ENCODE peak calls at places on chromosomes 6 and 20, in four cellular contexts. One of them, this sample, is unnamed.

GRCh38 chr6:25670793-25671513 is 18.9 kb downstream of the SCGN start:
- DNase-seq in stimulated activated CD8-positive, alpha-beta memory T cell treated with anti-CD3 and anti-CD28 coated beads, Interleukin-7, amount 100 ng/mL, for 48 hours: no peak
- DNase-seq in kidney epithelial cell: no peak
- DNase-seq in RPMI7951: peak
- DNase-seq in this sample: no peak

GRCh38 chr6:82178759-82179112 is 68.8 kb downstream of the IBTK start:
- DNase-seq in stimulated activated CD8-positive, alpha-beta memory T cell treated with anti-CD3 and anti-CD28 coated beads, Interleukin-7, amount 100 ng/mL, for 48 hours: no peak
- DNase-seq in kidney epithelial cell: no peak
- DNase-seq in RPMI7951: no peak
- DNase-seq in this sample: no peak

GRCh38 chr20:58713801-58714339 is 21.3 kb downstream of the NPEPL1 start:
- DNase-seq in stimulated activated CD8-positive, alpha-beta memory T cell treated with anti-CD3 and anti-CD28 coated beads, Interleukin-7, amount 100 ng/mL, for 48 hours: no peak
- DNase-seq in kidney epithelial cell: no peak
- DNase-seq in RPMI7951: no peak
- DNase-seq in this sample: no peak

GRCh38 chr20:19688031-19688806 is 69.8 kb upstream of the RIN2 start:
- DNase-seq in stimulated activated CD8-positive, alpha-beta memory T cell treated with anti-CD3 and anti-CD28 coated beads, Interleukin-7, amount 100 ng/mL, for 48 hours: no peak
- DNase-seq in kidney epithelial cell: peak
- DNase-seq in RPMI7951: peak
- DNase-seq in this sample: peak

GRCh38 chr6:3549314-3549940 is 92.6 kb upstream of the SLC22A23 start:
- DNase-seq in stimulated activated CD8-positive, alpha-beta memory T cell treated with anti-CD3 and anti-CD28 coated beads, Interleukin-7, amount 100 ng/mL, for 48 hours: no peak
- DNase-seq in kidney epithelial cell: no peak
- DNase-seq in RPMI7951: peak
- DNase-seq in this sample: peak

GRCh38 chr20:24985802-24986201 is 6.7 kb downstream of the APMAP start:
- DNase-seq in stimulated activated CD8-positive, alpha-beta memory T cell treated with anti-CD3 and anti-CD28 coated beads, Interleukin-7, amount 100 ng/mL, for 48 hours: no peak
- DNase-seq in kidney epithelial cell: no peak
- DNase-seq in RPMI7951: no peak
- DNase-seq in this sample: no peak

GRCh38 chr6:107611060-107611824 is 121.3 kb downstream of the SOBP start:
- DNase-seq in stimulated activated CD8-positive, alpha-beta memory T cell treated with anti-CD3 and anti-CD28 coated beads, Interleukin-7, amount 100 ng/mL, for 48 hours: no peak
- DNase-seq in kidney epithelial cell: no peak
- DNase-seq in RPMI7951: no peak
- DNase-seq in this sample: no peak

GRCh38 chr6:109002100-109002697 is 92.4 kb downstream of the SESN1 start:
- DNase-seq in stimulated activated CD8-positive, alpha-beta memory T cell treated with anti-CD3 and anti-CD28 coated beads, Interleukin-7, amount 100 ng/mL, for 48 hours: no peak
- DNase-seq in kidney epithelial cell: no peak
- DNase-seq in RPMI7951: peak
- DNase-seq in this sample: no peak

GRCh38 chr6:137033828-137034227 is 10.9 kb downstream of the IL20RA start:
- DNase-seq in stimulated activated CD8-positive, alpha-beta memory T cell treated with anti-CD3 and anti-CD28 coated beads, Interleukin-7, amount 100 ng/mL, for 48 hours: peak
- DNase-seq in kidney epithelial cell: no peak
- DNase-seq in RPMI7951: peak
- DNase-seq in this sample: no peak

GRCh38 chr6:170423030-170423429 is 116.5 kb downstream of the FAM120B start:
- DNase-seq in stimulated activated CD8-positive, alpha-beta memory T cell treated with anti-CD3 and anti-CD28 coated beads, Interleukin-7, amount 100 ng/mL, for 48 hours: no peak
- DNase-seq in kidney epithelial cell: no peak
- DNase-seq in RPMI7951: no peak
- DNase-seq in this sample: no peak

GRCh38 chr6:148831531-148831930 is 84.7 kb downstream of the UST start:
- DNase-seq in stimulated activated CD8-positive, alpha-beta memory T cell treated with anti-CD3 and anti-CD28 coated beads, Interleukin-7, amount 100 ng/mL, for 48 hours: no peak
- DNase-seq in kidney epithelial cell: no peak
- DNase-seq in RPMI7951: no peak
- DNase-seq in this sample: no peak

GRCh38 chr6:11631008-11631407 is 93.5 kb downstream of the TMEM170B start:
- DNase-seq in stimulated activated CD8-positive, alpha-beta memory T cell treated with anti-CD3 and anti-CD28 coated beads, Interleukin-7, amount 100 ng/mL, for 48 hours: no peak
- DNase-seq in kidney epithelial cell: no peak
- DNase-seq in RPMI7951: no peak
- DNase-seq in this sample: no peak

GRCh38 chr6:93496548-93496947 is 77.2 kb upstream of the EPHA7 start:
- DNase-seq in stimulated activated CD8-positive, alpha-beta memory T cell treated with anti-CD3 and anti-CD28 coated beads, Interleukin-7, amount 100 ng/mL, for 48 hours: no peak
- DNase-seq in kidney epithelial cell: no peak
- DNase-seq in RPMI7951: no peak
- DNase-seq in this sample: no peak

GRCh38 chr20:12152996-12153395 is 235.3 kb downstream of the BTBD3 start:
- DNase-seq in stimulated activated CD8-positive, alpha-beta memory T cell treated with anti-CD3 and anti-CD28 coated beads, Interleukin-7, amount 100 ng/mL, for 48 hours: no peak
- DNase-seq in kidney epithelial cell: no peak
- DNase-seq in RPMI7951: peak
- DNase-seq in this sample: no peak

This sample was measured in epithelial cell of proximal tubule.